ENCODE peak calls at places on chromosomes 1 and 21, in five cellular contexts. I, D, V, B and M are unnamed samples.

GRCh38 chr1:158989424-158989823 is 20.3 kb upstream of the IFI16 start:
- DNase-seq in I (no peak), D (no peak), B (no peak), V (no peak), M (no peak)

GRCh38 chr1:110450928-110451327 is at the start of gene PROK1:
- DNase-seq in I (no peak), D (no peak), V (no peak), B (no peak), M (no peak)

GRCh38 chr1:1162597-1163537 is 10.8 kb upstream of the TTLL10 start:
- DNase-seq in B (no peak), D (no peak), I (peak; percentile 90), V (no peak), M (no peak)

GRCh38 chr1:7948950-7949349 is 8.3 kb upstream of the TNFRSF9 start:
- DNase-seq in I (no peak), V (peak; percentile 87), D (no peak), B (no peak), M (peak; percentile 25)

GRCh38 chr1:50080904-50081586 is 27.7 kb upstream of the ELAVL4 start:
- DNase-seq in D (peak; percentile 8), I (no peak), B (peak; percentile 48), V (no peak), M (no peak)

GRCh38 chr1:218546314-218546713 is 201.2 kb downstream of the TGFB2 start:
- DNase-seq in B (no peak), I (no peak), D (no peak), V (peak; percentile 32), M (no peak)

GRCh38 chr1:234631721-234632125 is 21.7 kb upstream of the IRF2BP2 start:
- DNase-seq in V (peak; percentile 87), D (no peak), B (no peak), I (no peak), M (peak; percentile 58)

GRCh38 chr1:27575861-27576331 is 28.0 kb downstream of the AHDC1 start:
- DNase-seq in I (peak; percentile 85), D (no peak), B (peak; percentile 85), V (no peak), M (peak; percentile 65)

DNA sequence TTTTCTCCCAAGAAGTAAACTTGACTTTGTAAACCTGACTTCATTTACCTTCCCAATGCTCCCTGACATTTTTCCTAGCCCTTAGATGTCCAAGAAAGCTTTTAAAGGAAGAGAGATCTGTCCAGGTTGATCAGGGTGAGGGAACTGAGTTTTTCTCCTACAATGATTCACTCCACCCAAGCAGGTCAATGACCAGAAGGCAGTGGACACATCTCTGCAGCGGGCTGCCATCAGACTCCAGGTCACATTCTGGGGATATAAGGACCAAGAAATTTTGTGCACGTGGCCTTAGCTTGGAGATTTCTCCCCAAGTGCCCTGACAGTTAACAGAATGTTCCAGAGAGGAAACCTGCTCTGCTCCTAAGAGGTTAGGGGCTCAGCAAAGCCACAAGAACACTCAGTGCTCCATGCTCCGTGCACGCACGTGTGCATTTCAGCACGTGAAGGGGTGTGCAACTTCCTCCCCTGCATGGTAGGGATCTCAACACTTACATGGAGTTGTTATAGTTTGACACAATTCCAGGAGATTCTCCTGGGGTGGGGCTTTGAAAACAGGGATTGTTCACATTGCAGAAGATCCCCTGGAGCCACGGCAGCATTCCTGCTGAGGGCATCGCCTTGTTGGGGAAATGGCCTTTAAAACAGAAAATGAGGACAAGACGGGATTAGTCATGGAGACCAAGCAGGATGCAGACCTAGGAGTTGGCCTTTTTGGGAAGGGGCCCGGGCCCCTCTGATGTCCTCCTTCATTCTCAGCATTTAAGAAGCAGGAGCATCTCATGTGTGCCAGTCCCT is 9.8 kb downstream of the ABCA4 start:
- DNase-seq in V (no peak), D (no peak), B (no peak), I (no peak), M (no peak)
- H2BK120ac ChIP-seq in V (no peak overlapping the region), D (no peak overlapping the region), B (no peak overlapping the region), I (no peak overlapping the region), M (no peak overlapping the region)

DNA sequence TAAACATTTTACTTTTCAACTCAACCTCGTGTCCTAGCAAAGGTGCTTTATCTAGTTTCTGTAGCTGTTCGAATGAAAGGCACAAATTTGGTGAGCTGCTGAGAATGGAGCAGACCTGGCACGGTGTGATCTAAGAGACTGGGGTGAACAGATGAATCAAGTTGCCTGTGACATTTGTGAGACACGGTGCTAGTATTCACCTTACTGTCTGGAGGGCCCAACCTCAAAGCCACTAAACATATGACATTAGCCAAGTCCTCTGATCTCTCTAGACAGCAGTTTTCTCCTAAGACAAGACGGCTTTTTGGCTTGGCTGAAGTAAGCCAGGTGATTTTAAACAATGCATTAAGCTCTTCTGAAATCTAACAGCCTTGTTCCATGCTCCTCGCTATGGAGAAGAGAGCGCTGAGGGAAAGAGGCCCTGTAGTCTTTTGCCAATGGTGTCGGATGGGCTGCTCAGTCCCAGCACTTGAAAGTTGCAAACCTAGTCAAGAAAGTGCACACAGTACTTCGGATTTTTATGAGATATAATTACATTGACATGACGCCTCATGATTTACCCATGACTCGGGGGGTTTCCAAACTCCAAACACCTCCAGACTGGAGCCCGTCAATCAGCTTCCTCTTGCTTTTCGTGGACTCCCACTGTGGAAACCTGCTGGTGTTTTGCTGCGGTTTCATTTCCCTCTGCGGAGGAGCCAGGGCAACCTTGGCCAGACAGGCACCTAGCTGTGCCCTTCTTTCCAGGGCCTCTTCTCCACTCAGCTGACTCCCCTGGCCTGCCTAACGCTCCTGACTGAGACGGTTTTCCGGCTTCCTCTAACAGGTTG is 789 bp upstream of the TOR3A start:
- DNase-seq in B (no peak), V (no peak), I (no peak), D (no peak), M (no peak)
- H4K91ac ChIP-seq in B (no peak overlapping the region), V (peak overlapping the region; percentile 54), I (no peak overlapping the region), D (no peak overlapping the region), M (peak overlapping the region; percentile 1)

DNA sequence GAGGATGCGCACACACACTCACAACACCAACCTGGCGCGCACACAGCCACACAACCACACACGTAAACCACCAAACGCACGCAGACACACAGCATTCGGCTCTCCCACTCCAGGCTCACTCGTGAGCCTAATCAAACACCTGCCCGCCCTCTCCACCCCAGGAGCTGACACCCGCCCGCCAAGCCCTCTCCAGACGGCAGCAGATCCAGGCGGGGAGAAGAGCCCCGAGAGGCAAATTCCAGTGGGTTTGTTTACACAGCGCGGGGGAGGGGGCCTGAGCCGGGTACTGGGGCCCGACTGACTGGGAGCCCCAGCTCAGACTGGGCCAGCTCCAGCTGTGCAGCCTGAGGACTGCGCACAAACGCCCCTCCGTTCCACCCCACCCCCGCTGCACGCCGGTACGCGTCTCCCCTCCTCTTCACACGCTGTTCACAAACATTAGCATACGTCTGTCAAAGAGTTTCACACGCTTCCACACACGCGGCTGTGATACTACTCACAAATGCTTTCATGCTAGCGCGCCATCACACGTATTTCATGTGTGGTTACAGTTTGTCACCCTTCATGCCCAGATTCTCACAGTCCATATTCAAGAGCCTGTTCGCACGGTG is 1.1 kb upstream of the EFNA1 start:
- DNase-seq in B (peak; percentile 64), I (peak; percentile 49), V (peak; percentile 27), D (no peak), M (peak; percentile 74)
- H3K14ac ChIP-seq in B (no peak overlapping the region), I (no peak overlapping the region), V (no peak overlapping the region), D (no peak overlapping the region), M (no peak overlapping the region)

GRCh38 chr21:31502537-31503143 is 156.9 kb upstream of the SOD1 start:
- DNase-seq in I (no peak), V (no peak), D (no peak), B (no peak), M (no peak)
- H2BK120ac ChIP-seq in I (no peak overlapping the region), V (no peak overlapping the region), D (no peak overlapping the region), B (no peak overlapping the region), M (no peak overlapping the region)

DNA sequence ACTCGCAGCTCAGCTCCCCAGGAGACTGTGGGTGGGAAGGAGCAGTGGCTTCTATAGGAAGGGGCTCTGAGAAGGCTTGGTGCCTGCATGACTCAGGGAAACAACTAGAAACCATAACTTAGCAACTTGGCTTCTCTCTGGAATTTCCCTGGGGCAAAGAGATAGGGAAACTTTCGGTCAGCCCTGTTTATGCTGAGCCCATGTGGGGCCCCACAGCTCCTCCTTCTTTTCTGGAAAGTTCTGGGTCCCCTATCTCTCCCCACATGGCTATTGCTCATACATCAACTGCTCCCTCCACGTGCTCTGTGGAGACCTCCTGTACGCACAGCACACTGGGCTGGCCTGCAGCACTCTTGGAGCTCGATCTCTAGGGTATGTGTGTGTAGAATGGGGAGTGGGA is 39.3 kb downstream of the PLEKHA6 start:
- DNase-seq in I (no peak), V (peak; percentile 91), D (no peak), B (no peak), M (peak; percentile 94)
- H4K91ac ChIP-seq in I (no peak overlapping the region), V (peak overlapping the region; percentile 99), D (no peak overlapping the region), B (no peak overlapping the region), M (peak overlapping the region; percentile 99)

DNA sequence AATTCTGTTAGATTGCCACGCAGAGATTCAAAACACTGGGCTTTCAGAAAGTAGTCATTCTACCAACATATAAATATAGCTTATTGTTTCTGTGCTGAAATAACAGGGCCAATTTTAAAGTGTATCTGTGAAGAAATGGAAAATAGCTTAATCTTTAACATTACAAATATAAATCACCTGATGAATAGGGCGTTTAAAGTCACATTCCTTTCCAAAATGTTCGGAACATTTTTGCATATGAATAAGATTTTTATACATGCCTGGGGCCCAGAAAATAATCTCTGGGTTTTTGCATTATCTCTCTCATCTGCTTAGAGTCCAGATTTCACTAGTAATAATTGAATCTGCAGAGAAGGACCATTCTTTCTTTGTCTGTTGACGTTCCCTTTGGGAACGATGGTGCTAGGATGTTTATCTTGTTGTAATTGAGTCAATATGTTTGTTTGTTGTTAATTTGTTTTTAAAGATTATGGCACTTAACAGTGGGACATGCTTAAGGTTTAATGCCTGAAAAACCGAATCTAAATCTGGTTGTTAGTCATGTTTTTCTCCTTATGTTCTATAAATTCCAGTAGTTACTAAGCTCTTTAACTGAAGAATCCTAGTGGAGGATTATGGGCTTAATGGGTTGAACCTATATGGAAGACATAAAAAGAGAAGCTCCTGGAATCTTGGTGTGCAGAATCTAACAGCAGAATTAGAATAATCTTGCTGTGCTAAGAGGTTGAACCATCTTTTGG is 140.6 kb downstream of the VPS13D start:
- DNase-seq in B (no peak), I (no peak), V (no peak), D (no peak), M (no peak)
- H3K14ac ChIP-seq in B (no peak overlapping the region), I (no peak overlapping the region), V (no peak overlapping the region), D (no peak overlapping the region), M (no peak overlapping the region)

GRCh38 chr1:54428838-54429513 is 22.8 kb upstream of the SSBP3 start:
- DNase-seq in D (no peak), I (no peak), B (no peak), V (no peak), M (peak; percentile 56)
- H2BK120ac ChIP-seq in D (no peak overlapping the region), I (no peak overlapping the region), B (no peak overlapping the region), V (no peak overlapping the region), M (no peak overlapping the region)

GRCh38 chr1:179955318-179955638 is 668 bp downstream of the CEP350 start:
- DNase-seq in D (no peak), V (peak; percentile 5), I (no peak), B (no peak), M (peak; percentile 54)
- H4K91ac ChIP-seq in D (no peak overlapping the region), V (peak overlapping the region; percentile 11), I (no peak overlapping the region), B (no peak overlapping the region), M (no peak overlapping the region)